ENCODE peak calls at places on chromosomes 12 and 14, in seven cellular contexts. F is neural crest cell; B is ovary; Z is nephron progenitor cell; I is IMR-90; N is CD4-positive, alpha-beta T cell; M is D721Med. L is an unnamed sample.

GRCh38 chr12:15527201-15527782 is 205.0 kb downstream of the PTPRO start:
- DNase-seq in F (no peak), B (no peak), Z (no peak), I (peak; percentile 15), N (no peak), M (no peak), L (no peak)

GRCh38 chr14:20631023-20631820 is 10.3 kb downstream of the OR6S1 start:
- DNase-seq in F (peak; percentile 62), B (peak; percentile 71), Z (peak; percentile 75), I (peak; percentile 70), N (peak; percentile 31), M (no peak), L (no peak)

GRCh38 chr12:100539209-100539608 is 34.3 kb upstream of the GAS2L3 start:
- DNase-seq in F (peak; percentile 49), B (peak; percentile 58), Z (peak; percentile 81), I (peak; percentile 37), N (no peak), M (no peak), L (peak; percentile 67)

GRCh38 chr12:100656806-100657205 is 83.3 kb downstream of the GAS2L3 start:
- DNase-seq in F (no peak), B (no peak), Z (no peak), I (no peak), N (no peak), M (no peak), L (no peak)

GRCh38 chr14:91241848-91242247 is 2.7 kb downstream of the GPR68 start:
- DNase-seq in F (no peak), B (no peak), Z (no peak), I (no peak), N (no peak), M (no peak), L (no peak)

GRCh38 chr14:32457213-32457920 is 128.3 kb downstream of the AKAP6 start:
- DNase-seq in F (no peak), B (no peak), Z (no peak), I (peak; percentile 84), N (no peak), M (no peak), L (no peak)

GRCh38 chr12:130470969-130471368 is 133.3 kb downstream of the PIWIL1 start:
- DNase-seq in F (no peak), B (no peak), Z (no peak), I (no peak), N (no peak), M (no peak), L (no peak)

GRCh38 chr12:109258607-109259544 is 50.2 kb downstream of the FOXN4 start:
- DNase-seq in F (no peak), B (no peak), Z (no peak), I (no peak), N (no peak), M (no peak), L (no peak)

GRCh38 chr12:27635349-27635972 is 60.8 kb upstream of the REP15 start:
- DNase-seq in F (no peak), B (no peak), Z (no peak), I (peak; percentile 77), N (no peak), M (no peak), L (no peak)

GRCh38 chr12:24361860-24362581 is 412.6 kb upstream of the SOX5 start:
- DNase-seq in F (no peak), B (no peak), Z (no peak), I (no peak), N (no peak), M (no peak), L (no peak)

GRCh38 chr12:16238661-16239060 is 38.8 kb downstream of the SLC15A5 start:
- DNase-seq in F (no peak), B (no peak), Z (no peak), I (no peak), N (no peak), M (no peak), L (no peak)

GRCh38 chr12:47396902-47397663 is 308.7 kb downstream of the RPAP3 start:
- DNase-seq in F (no peak), B (no peak), Z (no peak), I (no peak), N (peak; percentile 10), M (no peak), L (no peak)

GRCh38 chr14:56422703-56423213 is 156.8 kb upstream of the TMEM260 start:
- DNase-seq in F (no peak), B (peak; percentile 64), Z (peak; percentile 11), I (peak; percentile 79), N (peak; percentile 5), M (no peak), L (no peak)

GRCh38 chr14:95255487-95255886 is 64.2 kb downstream of the CLMN start:
- DNase-seq in F (peak; percentile 58), B (no peak), Z (peak; percentile 57), I (peak; percentile 1), N (no peak), M (no peak), L (no peak)

GRCh38 chr14:37142835-37143499 is 29.4 kb downstream of the SLC25A21 start:
- DNase-seq in F (no peak), B (no peak), Z (no peak), I (peak; percentile 72), N (no peak), M (no peak), L (no peak)

GRCh38 chr12:101229841-101230241 is 19.8 kb upstream of the SLC5A8 start:
- DNase-seq in F (no peak), B (no peak), Z (no peak), I (no peak), N (no peak), M (no peak), L (no peak)

GRCh38 chr14:103880334-103880985 is 33.1 kb upstream of the PPP1R13B start:
- DNase-seq in F (no peak), B (peak; percentile 90), Z (no peak), I (peak; percentile 51), N (peak; percentile 39), M (no peak), L (no peak)

GRCh38 chr12:52015393-52016081 is 8.8 kb downstream of the TAMALIN start:
- DNase-seq in F (no peak), B (peak; percentile 37), Z (no peak), I (no peak), N (no peak), M (no peak), L (no peak)

GRCh38 chr12:7112041-7112440 is 3.0 kb upstream of the C1RL start:
- DNase-seq in F (no peak), B (no peak), Z (no peak), I (no peak), N (no peak), M (no peak), L (no peak)

GRCh38 chr12:104494816-104495158 is 38.0 kb downstream of the CHST11 start:
- DNase-seq in F (no peak), B (no peak), Z (no peak), I (no peak), N (no peak), M (no peak), L (no peak)

GRCh38 chr14:36515105-36515593 is 4.9 kb downstream of the NKX2-1 start:
- DNase-seq in F (no peak), B (no peak), Z (no peak), I (no peak), N (no peak), M (no peak), L (no peak)

GRCh38 chr12:115730975-115731541 is 546.4 kb downstream of the MED13L start:
- DNase-seq in F (no peak), B (no peak), Z (no peak), I (no peak), N (no peak), M (no peak), L (no peak)

GRCh38 chr12:104201238-104202001 is 14.2 kb upstream of the TXNRD1 start:
- DNase-seq in F (peak; percentile 35), B (no peak), Z (peak; percentile 40), I (peak; percentile 72), N (peak; percentile 43), M (no peak), L (peak; percentile 13)

GRCh38 chr12:55072093-55072492 is 52.3 kb downstream of the NEUROD4 start:
- DNase-seq in F (no peak), B (no peak), Z (peak; percentile 27), I (no peak), N (peak; percentile 82), M (no peak), L (no peak)

GRCh38 chr14:61609885-61610284 is 85.4 kb upstream of the HIF1A start:
- DNase-seq in F (no peak), B (no peak), Z (no peak), I (peak; percentile 86), N (no peak), M (no peak), L (no peak)

GRCh38 chr14:90040411-90040810 is 21.4 kb upstream of the KCNK13 start:
- DNase-seq in F (no peak), B (no peak), Z (no peak), I (no peak), N (no peak), M (no peak), L (no peak)

GRCh38 chr12:106897082-106897481 is 58.6 kb upstream of the TMEM263 start:
- DNase-seq in F (no peak), B (no peak), Z (no peak), I (peak; percentile 45), N (no peak), M (no peak), L (no peak)
- TF ChIP-seq CTCF in F (no peak), B (no peak), Z (no peak), I (peak; percentile 40), N (no peak), M (peak; percentile 26), L (no peak)

DNA sequence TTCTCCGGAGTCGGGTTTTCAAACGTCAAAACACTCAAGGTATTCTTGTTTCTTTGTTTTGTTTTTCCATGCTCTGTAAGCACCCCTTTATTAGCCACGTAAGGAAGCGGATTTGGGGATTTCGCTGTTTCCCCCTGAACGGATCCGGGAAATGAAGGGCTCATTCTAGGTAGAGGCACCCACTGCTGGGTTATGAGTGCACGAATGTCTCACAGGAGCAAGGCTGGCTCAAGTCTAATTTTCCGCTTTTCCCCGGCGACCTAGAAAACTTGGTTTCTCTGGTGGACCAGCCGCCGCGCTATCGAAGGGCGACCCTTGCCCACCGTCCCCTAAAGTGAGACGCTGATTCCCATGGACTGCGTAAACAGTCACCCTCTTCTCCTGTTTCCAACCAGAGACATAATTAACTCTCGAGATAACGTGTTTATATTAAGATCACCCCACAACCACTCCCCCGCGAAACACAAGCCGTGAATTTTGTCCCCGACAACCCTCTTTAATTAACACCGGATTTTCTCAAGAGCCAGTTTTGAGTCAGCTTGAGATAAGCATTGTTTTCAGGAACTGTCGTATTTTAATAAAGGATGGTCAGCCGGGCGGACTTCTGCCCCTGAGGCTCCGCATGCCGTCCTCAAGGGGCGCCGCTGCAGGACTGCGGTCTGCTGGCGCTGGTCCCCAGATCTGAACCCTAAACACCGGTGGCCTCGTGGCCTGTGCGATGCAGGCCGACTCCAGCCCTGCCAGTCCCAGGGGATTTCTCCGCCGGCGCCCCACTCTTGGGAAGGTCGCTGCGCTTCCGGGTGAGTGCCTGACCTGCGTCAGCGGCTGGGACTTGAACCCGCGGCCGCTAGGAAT is 523 bp upstream of the ABCC9 start:
- DNase-seq in F (peak; percentile 28), B (peak; percentile 83), Z (peak; percentile 66), I (peak; percentile 26), N (no peak), M (no peak), L (peak; percentile 40)
- TF ChIP-seq CTCF in F (peak; percentile 64), B (peak; percentile 47), Z (peak; percentile 40), I (peak; percentile 42), N (no peak), M (no peak), L (peak; percentile 74)

GRCh38 chr14:51805541-51805940 is 54.9 kb upstream of the GNG2 start:
- DNase-seq in F (no peak), B (no peak), Z (no peak), I (no peak), N (no peak), M (no peak), L (no peak)
- TF ChIP-seq CTCF in F (no peak), B (no peak), Z (no peak), I (no peak), N (peak; percentile 27), M (no peak), L (no peak)

GRCh38 chr14:40252817-40253447 is 820.7 kb upstream of the FBXO33 start:
- DNase-seq in F (no peak), B (no peak), Z (no peak), I (no peak), N (no peak), M (no peak), L (no peak)
- TF ChIP-seq CTCF in F (no peak), B (no peak), Z (no peak), I (no peak), N (no peak), M (peak; percentile 2), L (peak; percentile 34)